ENCODE peak calls at places on chromosomes 6 and 20, in five cellular contexts. One of them, this sample, is unnamed.
A peak's percentile ranks its signal among the peaks of the same experiment; 100 is the strongest.

GRCh38 chr6:21496275-21496674 is 97.3 kb upstream of the SOX4 start:
- DNase-seq in foreskin fibroblast: no peak
- DNase-seq in fibroblast of villous mesenchyme: no peak
- DNase-seq in effector memory CD4-positive, alpha-beta T cell: no peak
- DNase-seq in lower leg skin: no peak
- DNase-seq in this sample: no peak

GRCh38 chr6:4637691-4638433 is 138.3 kb upstream of the CDYL start:
- DNase-seq in foreskin fibroblast: peak; percentile 31
- DNase-seq in fibroblast of villous mesenchyme: peak; percentile 50
- DNase-seq in effector memory CD4-positive, alpha-beta T cell: no peak
- DNase-seq in lower leg skin: no peak
- DNase-seq in this sample: peak; percentile 93

GRCh38 chr20:45128066-45128465 is 3.8 kb upstream of the WFDC12 start:
- DNase-seq in foreskin fibroblast: no peak
- DNase-seq in fibroblast of villous mesenchyme: no peak
- DNase-seq in effector memory CD4-positive, alpha-beta T cell: no peak
- DNase-seq in lower leg skin: no peak
- DNase-seq in this sample: no peak

GRCh38 chr6:113620372-113620771 is 236.8 kb upstream of the MARCKS start:
- DNase-seq in foreskin fibroblast: no peak
- DNase-seq in fibroblast of villous mesenchyme: no peak
- DNase-seq in effector memory CD4-positive, alpha-beta T cell: no peak
- DNase-seq in lower leg skin: no peak
- DNase-seq in this sample: no peak

GRCh38 chr6:37827603-37828265 is 8.2 kb downstream of the ZFAND3 start:
- DNase-seq in foreskin fibroblast: no peak
- DNase-seq in fibroblast of villous mesenchyme: peak; percentile 23
- DNase-seq in effector memory CD4-positive, alpha-beta T cell: no peak
- DNase-seq in lower leg skin: no peak
- DNase-seq in this sample: no peak

GRCh38 chr6:100595456-100595855 is 130.7 kb upstream of the SIM1 start:
- DNase-seq in foreskin fibroblast: no peak
- DNase-seq in fibroblast of villous mesenchyme: no peak
- DNase-seq in effector memory CD4-positive, alpha-beta T cell: no peak
- DNase-seq in lower leg skin: no peak
- DNase-seq in this sample: no peak

GRCh38 chr6:46011241-46012085 is 4.2 kb downstream of the CLIC5 start:
- DNase-seq in foreskin fibroblast: no peak
- DNase-seq in fibroblast of villous mesenchyme: peak; percentile 12
- DNase-seq in effector memory CD4-positive, alpha-beta T cell: peak; percentile 48
- DNase-seq in lower leg skin: no peak
- DNase-seq in this sample: no peak

GRCh38 chr20:7742479-7742878 is 197.8 kb downstream of the HAO1 start:
- DNase-seq in foreskin fibroblast: peak; percentile 78
- DNase-seq in fibroblast of villous mesenchyme: peak; percentile 85
- DNase-seq in effector memory CD4-positive, alpha-beta T cell: no peak
- DNase-seq in lower leg skin: no peak
- DNase-seq in this sample: peak; percentile 64

GRCh38 chr6:106972500-106972899 is 2.0 kb downstream of the CD24 start:
- DNase-seq in foreskin fibroblast: no peak
- DNase-seq in fibroblast of villous mesenchyme: no peak
- DNase-seq in effector memory CD4-positive, alpha-beta T cell: no peak
- DNase-seq in lower leg skin: no peak
- DNase-seq in this sample: no peak

GRCh38 chr20:48906221-48906877 is 15.2 kb upstream of the ARFGEF2 start:
- DNase-seq in foreskin fibroblast: no peak
- DNase-seq in fibroblast of villous mesenchyme: no peak
- DNase-seq in effector memory CD4-positive, alpha-beta T cell: no peak
- DNase-seq in lower leg skin: no peak
- DNase-seq in this sample: no peak

GRCh38 chr6:89100114-89100513 is 17.8 kb downstream of the SRSF12 start:
- DNase-seq in foreskin fibroblast: no peak
- DNase-seq in fibroblast of villous mesenchyme: no peak
- DNase-seq in effector memory CD4-positive, alpha-beta T cell: no peak
- DNase-seq in lower leg skin: no peak
- DNase-seq in this sample: no peak

GRCh38 chr20:41279546-41280225 is 37.8 kb downstream of the ZHX3 start:
- DNase-seq in foreskin fibroblast: no peak
- DNase-seq in fibroblast of villous mesenchyme: no peak
- DNase-seq in effector memory CD4-positive, alpha-beta T cell: no peak
- DNase-seq in lower leg skin: no peak
- DNase-seq in this sample: no peak

GRCh38 chr20:35837577-35838195 is 65.9 kb downstream of the PHF20 start:
- DNase-seq in foreskin fibroblast: no peak
- DNase-seq in fibroblast of villous mesenchyme: peak; percentile 33
- DNase-seq in effector memory CD4-positive, alpha-beta T cell: no peak
- DNase-seq in lower leg skin: no peak
- DNase-seq in this sample: peak; percentile 31

GRCh38 chr6:124987291-124987690 is 25.1 kb downstream of the RNF217 start:
- DNase-seq in foreskin fibroblast: no peak
- DNase-seq in fibroblast of villous mesenchyme: no peak
- DNase-seq in effector memory CD4-positive, alpha-beta T cell: no peak
- DNase-seq in lower leg skin: no peak
- DNase-seq in this sample: no peak

GRCh38 chr6:27518881-27519795 is 46.2 kb upstream of the ZNF184 start:
- DNase-seq in foreskin fibroblast: peak; percentile 73
- DNase-seq in fibroblast of villous mesenchyme: peak; percentile 90
- DNase-seq in effector memory CD4-positive, alpha-beta T cell: peak; percentile 35
- DNase-seq in lower leg skin: peak; percentile 65
- DNase-seq in this sample: peak; percentile 90

GRCh38 chr6:56259682-56260081 is 12.3 kb upstream of the COL21A1 start:
- DNase-seq in foreskin fibroblast: peak; percentile 64
- DNase-seq in fibroblast of villous mesenchyme: peak; percentile 45
- DNase-seq in effector memory CD4-positive, alpha-beta T cell: no peak
- DNase-seq in lower leg skin: no peak
- DNase-seq in this sample: peak; percentile 53

GRCh38 chr6:46549155-46549554 is 57.9 kb upstream of the RCAN2 start:
- DNase-seq in foreskin fibroblast: no peak
- DNase-seq in fibroblast of villous mesenchyme: no peak
- DNase-seq in effector memory CD4-positive, alpha-beta T cell: no peak
- DNase-seq in lower leg skin: no peak
- DNase-seq in this sample: no peak

GRCh38 chr6:129195666-129196065 is 312.7 kb downstream of the LAMA2 start:
- DNase-seq in foreskin fibroblast: no peak
- DNase-seq in fibroblast of villous mesenchyme: peak; percentile 66
- DNase-seq in effector memory CD4-positive, alpha-beta T cell: no peak
- DNase-seq in lower leg skin: no peak
- DNase-seq in this sample: no peak

GRCh38 chr6:170073846-170074245 is 217.0 kb downstream of the DLL1 start:
- DNase-seq in foreskin fibroblast: no peak
- DNase-seq in fibroblast of villous mesenchyme: no peak
- DNase-seq in effector memory CD4-positive, alpha-beta T cell: no peak
- DNase-seq in lower leg skin: no peak
- DNase-seq in this sample: no peak

GRCh38 chr6:7178280-7178679 is 70.5 kb downstream of the RREB1 start:
- DNase-seq in foreskin fibroblast: no peak
- DNase-seq in fibroblast of villous mesenchyme: no peak
- DNase-seq in effector memory CD4-positive, alpha-beta T cell: no peak
- DNase-seq in lower leg skin: no peak
- DNase-seq in this sample: no peak

GRCh38 chr6:69007781-69008180 is 372.7 kb downstream of the ADGRB3 start:
- DNase-seq in foreskin fibroblast: no peak
- DNase-seq in fibroblast of villous mesenchyme: no peak
- DNase-seq in effector memory CD4-positive, alpha-beta T cell: no peak
- DNase-seq in lower leg skin: no peak
- DNase-seq in this sample: no peak

GRCh38 chr6:45483021-45483420 is 105.3 kb upstream of the SUPT3H start:
- DNase-seq in foreskin fibroblast: peak; percentile 75
- DNase-seq in fibroblast of villous mesenchyme: peak; percentile 97
- DNase-seq in effector memory CD4-positive, alpha-beta T cell: no peak
- DNase-seq in lower leg skin: no peak
- DNase-seq in this sample: peak; percentile 98

GRCh38 chr6:137873273-137873762 is 6.3 kb downstream of the TNFAIP3 start:
- DNase-seq in foreskin fibroblast: peak; percentile 92
- DNase-seq in fibroblast of villous mesenchyme: peak; percentile 88
- DNase-seq in effector memory CD4-positive, alpha-beta T cell: no peak
- DNase-seq in lower leg skin: peak; percentile 90
- DNase-seq in this sample: peak; percentile 92

GRCh38 chr6:168154263-168154917 is 75.4 kb upstream of the FRMD1 start:
- DNase-seq in foreskin fibroblast: no peak
- DNase-seq in fibroblast of villous mesenchyme: no peak
- DNase-seq in effector memory CD4-positive, alpha-beta T cell: no peak
- DNase-seq in lower leg skin: no peak
- DNase-seq in this sample: no peak

GRCh38 chr6:107409942-107410341 is 49.4 kb downstream of the PDSS2 start:
- DNase-seq in foreskin fibroblast: no peak
- DNase-seq in fibroblast of villous mesenchyme: no peak
- DNase-seq in effector memory CD4-positive, alpha-beta T cell: no peak
- DNase-seq in lower leg skin: no peak
- DNase-seq in this sample: no peak

GRCh38 chr6:54916858-54917257 is 70.3 kb downstream of the FAM83B start:
- DNase-seq in foreskin fibroblast: peak; percentile 19
- DNase-seq in fibroblast of villous mesenchyme: no peak
- DNase-seq in effector memory CD4-positive, alpha-beta T cell: no peak
- DNase-seq in lower leg skin: no peak
- DNase-seq in this sample: peak; percentile 75